ENCODE peak calls at places on chromosomes 4 and X, in six cellular contexts. B is K562, V is A549, W is GM12878, X is HepG2, F is SK-N-SH. I is an unnamed sample.

GRCh38 chr4:107122736-107123135 is 86.6 kb upstream of the DKK2 start:
- DNase-seq in B (no peak), V (no peak), W (no peak), X (no peak), F (no peak), I (no peak)

GRCh38 chr4:168710353-168710946 is 213.6 kb downstream of the PALLD start:
- DNase-seq in B (peak), V (peak), W (no peak), X (peak), F (peak), I (peak)

GRCh38 chrX:50073601-50074000 is 127.2 kb downstream of the AKAP4 start:
- DNase-seq in B (no peak), V (no peak), W (no peak), X (no peak), F (no peak), I (no peak)

GRCh38 chrX:96564595-96564994 is 120.0 kb upstream of the DIAPH2 start:
- DNase-seq in B (no peak), V (no peak), W (no peak), X (no peak), F (no peak), I (no peak)

GRCh38 chrX:56113785-56114436 is 118.2 kb upstream of the KLF8 start:
- DNase-seq in B (no peak), V (no peak), W (no peak), X (no peak), F (no peak), I (no peak)

GRCh38 chrX:41245641-41246040 is 88.3 kb upstream of the DDX3X start:
- DNase-seq in B (no peak), V (no peak), W (no peak), X (no peak), F (no peak), I (no peak)

GRCh38 chr4:103445377-103445776 is 247.2 kb upstream of the CENPE start:
- DNase-seq in B (no peak), V (no peak), W (no peak), X (no peak), F (no peak), I (no peak)

GRCh38 chr4:76585897-76586360 is 150.9 kb downstream of the SHROOM3 start:
- DNase-seq in B (peak), V (peak), W (no peak), X (peak), F (no peak), I (no peak)

GRCh38 chr4:101345271-101345595 is 2.1 kb downstream of the PPP3CA start:
- DNase-seq in B (peak), V (no peak), W (no peak), X (no peak), F (peak), I (peak)

GRCh38 chr4:2934077-2934812 is 29.0 kb downstream of the NOP14 start:
- DNase-seq in B (peak), V (peak), W (no peak), X (no peak), F (no peak), I (peak)

GRCh38 chrX:75155454-75155829 is 641 bp downstream of the ABCB7 start:
- DNase-seq in B (peak), V (no peak), W (no peak), X (no peak), F (peak), I (peak)

DNA sequence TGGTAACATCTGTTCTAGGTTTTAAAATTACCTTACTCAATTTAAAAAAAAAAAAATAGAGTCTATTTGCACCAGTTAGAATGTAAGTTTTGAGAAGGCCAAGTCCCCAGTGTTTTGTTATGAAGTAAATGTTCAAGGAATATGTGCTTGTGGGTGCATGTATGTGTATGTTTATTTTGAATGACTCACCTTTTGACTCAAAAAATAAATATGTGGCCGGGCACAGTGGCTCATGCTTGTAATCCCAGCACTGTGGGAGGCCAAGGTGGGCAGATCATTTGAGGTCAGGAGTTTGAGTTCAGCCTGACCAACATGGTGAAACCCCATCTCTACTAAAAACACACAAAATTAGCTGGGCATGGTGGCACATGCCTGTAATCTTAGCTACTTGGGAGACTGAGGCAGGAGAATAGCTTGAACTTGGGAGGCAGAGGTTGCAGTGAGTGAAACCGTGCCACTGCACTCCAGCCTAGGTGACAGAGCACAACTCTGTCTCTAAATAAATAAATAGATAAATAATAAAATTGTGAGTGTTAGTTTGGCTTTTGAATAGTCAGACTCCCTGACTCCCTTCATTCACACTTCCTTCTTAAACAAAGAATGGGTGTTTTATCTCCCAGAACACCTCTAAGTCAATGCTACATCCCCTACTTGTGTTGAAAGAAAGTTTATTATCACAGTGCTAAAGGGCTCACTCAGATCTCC is 511.3 kb upstream of the PCDH7 start:
- DNase-seq in B (no peak), V (no peak), W (no peak), X (no peak), F (no peak), I (peak)
- TF ChIP-seq SMC3 in B (no peak), V (no peak), W (no peak), X (no peak), F (no peak), I (no peak)

GRCh38 chrX:129961180-129962083 is 21.0 kb upstream of the BCORL1 start:
- DNase-seq in B (peak), V (peak), W (peak), X (peak), F (no peak), I (no peak)
- TF ChIP-seq SMC3 in B (no peak), V (no peak), W (no peak), X (no peak), F (no peak), I (no peak)

GRCh38 chr4:27364509-27364908 is 503.9 kb downstream of the STIM2 start:
- DNase-seq in B (no peak), V (no peak), W (no peak), X (no peak), F (no peak), I (no peak)

GRCh38 chr4:27366424-27366823 is 505.8 kb downstream of the STIM2 start:
- DNase-seq in B (no peak), V (no peak), W (no peak), X (no peak), F (no peak), I (no peak)

GRCh38 chr4:27368781-27369180 is 508.1 kb downstream of the STIM2 start:
- DNase-seq in B (no peak), V (no peak), W (no peak), X (no peak), F (no peak), I (no peak)
- TF ChIP-seq SMC3 in B (no peak), V (no peak), W (no peak), X (no peak), F (no peak), I (no peak)

GRCh38 chrX:119688856-119689455 is 4.0 kb downstream of the SEPTIN6 start:
- DNase-seq in B (no peak), V (no peak), W (no peak), X (no peak), F (no peak), I (no peak)

GRCh38 chrX:119692241-119693031 is 532 bp downstream of the SEPTIN6 start:
- DNase-seq in B (peak), V (peak), W (no peak), X (no peak), F (peak), I (peak)

GRCh38 chrX:119693032-119693995 is at the start of gene SEPTIN6:
- DNase-seq in B (peak), V (peak), W (no peak), X (peak), F (peak), I (peak)

GRCh38 chrX:119693996-119694451 is 1.1 kb upstream of the SEPTIN6 start:
- DNase-seq in B (no peak), V (no peak), W (no peak), X (no peak), F (peak), I (no peak)

DNA sequence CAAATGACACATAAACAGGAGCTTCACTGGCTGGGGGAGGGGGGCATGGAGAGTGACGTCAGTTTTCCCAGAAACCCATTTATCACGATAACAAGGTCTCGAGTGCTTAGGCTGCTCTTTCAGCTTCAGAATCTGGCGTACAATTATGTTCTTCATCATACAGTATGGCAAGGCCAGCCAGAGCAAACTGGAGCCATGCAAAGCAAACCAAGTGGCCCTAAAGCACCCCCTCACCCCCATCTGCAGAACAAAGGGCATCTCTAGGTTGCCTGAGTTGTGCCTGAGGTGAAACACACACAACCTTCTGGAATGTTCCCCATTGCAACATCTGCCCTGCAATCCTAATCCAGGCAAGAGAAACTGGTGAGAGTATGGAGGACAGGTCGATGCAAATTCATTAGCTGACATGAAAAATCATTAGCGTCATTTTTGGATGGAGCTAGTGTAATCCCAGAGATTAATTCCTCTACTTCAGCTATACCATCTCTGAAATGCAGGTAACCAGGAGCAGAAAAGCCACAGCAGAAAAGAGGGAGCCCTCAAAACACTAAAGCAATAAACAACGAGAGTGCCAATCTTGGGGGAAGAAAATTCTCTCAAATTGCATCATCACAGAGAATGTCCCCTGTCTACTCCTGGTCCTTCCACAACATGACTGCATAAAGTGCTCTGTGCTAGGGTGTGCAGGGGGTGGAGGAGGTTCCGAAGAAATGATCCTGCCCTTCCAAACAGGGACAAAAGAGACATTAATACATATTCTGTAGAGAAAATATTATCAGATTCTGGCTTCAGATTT is 1.8 kb downstream of the SEPTIN6 start:
- DNase-seq in B (peak), V (no peak), W (no peak), X (no peak), F (peak), I (peak)
- TF ChIP-seq SMC3 in B (no peak), V (no peak), W (peak), X (no peak), F (no peak), I (no peak)

GRCh38 chr4:79284893-79285292 is 41.0 kb downstream of the NAA11 start:
- DNase-seq in B (no peak), V (no peak), W (no peak), X (no peak), F (no peak), I (no peak)

DNA sequence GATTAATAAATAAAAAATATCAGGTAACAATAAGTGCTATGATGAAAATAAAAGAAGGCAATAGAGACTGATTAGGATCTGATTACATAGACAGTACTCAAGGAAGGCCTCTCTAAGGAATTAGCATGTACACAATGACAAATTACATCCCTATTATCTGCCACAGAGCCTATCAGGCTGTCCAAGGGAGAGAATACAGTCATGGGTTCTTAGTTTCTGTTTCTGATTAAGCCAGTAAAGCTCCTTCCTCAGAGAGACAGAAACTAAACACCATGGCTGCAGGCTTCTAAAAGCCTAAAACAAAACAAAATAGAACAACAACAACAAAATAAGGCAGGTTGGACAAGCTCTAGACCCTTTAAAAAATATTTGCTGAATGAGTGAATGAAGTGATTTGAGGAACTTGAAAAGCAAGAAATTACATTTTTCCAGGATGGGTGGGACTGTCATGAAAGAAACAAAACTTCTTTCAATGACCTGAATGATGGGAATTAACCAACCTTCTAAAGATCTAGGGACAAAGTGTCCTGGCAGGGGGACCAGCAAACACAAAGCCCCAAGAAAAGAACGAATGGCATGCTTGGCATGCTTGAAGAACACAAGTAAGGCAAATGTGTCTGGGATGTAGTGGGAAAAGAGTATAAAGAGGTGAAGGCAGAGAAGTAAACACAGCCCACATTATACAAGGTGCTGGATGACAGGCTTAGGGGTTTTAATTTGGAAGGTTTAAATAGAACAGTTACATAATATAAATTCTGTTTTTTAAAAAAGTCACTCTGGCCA is 44.1 kb downstream of the NAA11 start:
- DNase-seq in B (no peak), V (no peak), W (no peak), X (no peak), F (peak), I (no peak)
- TF ChIP-seq SMC3 in B (no peak), V (no peak), W (no peak), X (no peak), F (no peak), I (no peak)

DNA sequence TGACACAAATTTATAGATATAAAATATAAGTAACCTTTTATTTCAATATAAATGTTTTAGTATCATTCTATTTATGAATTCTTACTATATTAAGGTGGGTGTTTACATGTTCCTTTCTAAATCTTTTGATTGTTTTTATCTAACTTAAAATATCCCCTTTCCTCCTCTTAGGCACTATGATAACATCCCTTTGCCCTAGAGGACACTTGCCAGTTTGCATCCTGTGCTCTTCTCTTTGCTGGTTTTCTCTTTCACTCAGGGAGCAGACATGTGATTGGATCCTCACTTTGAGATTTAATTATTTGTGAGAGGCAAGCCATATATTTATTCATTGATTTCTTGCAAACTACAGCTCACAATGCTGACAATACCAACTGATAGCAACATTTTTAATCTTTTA is 16.2 kb downstream of the LRIT3 start:
- DNase-seq in B (no peak), V (no peak), W (no peak), X (no peak), F (no peak), I (no peak)
- TF ChIP-seq SMC3 in B (no peak), V (no peak), W (no peak), X (no peak), F (no peak), I (no peak)

DNA sequence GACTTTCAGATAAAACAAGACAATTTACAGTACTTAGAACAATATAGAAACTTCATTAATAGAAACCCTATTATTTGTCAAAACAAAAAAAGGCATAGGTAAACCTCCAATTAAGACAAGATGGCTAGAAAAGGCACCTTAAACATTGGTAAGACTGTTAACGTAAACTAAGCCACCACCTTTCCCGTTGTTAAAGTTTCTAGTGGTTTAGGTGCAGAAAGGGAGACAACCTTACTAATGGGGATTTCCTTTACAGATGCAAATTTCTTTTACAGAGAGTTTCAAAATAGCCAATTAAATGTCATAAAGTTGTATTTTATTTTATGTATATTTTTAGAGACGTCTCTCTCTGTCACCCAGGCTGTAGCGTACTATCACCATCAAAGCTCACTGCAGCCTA is 7.5 kb upstream of the NXF3 start:
- DNase-seq in B (no peak), V (no peak), W (no peak), X (no peak), F (no peak), I (no peak)
- TF ChIP-seq SMC3 in B (no peak), V (no peak), W (no peak), X (no peak), F (no peak), I (no peak)

DNA sequence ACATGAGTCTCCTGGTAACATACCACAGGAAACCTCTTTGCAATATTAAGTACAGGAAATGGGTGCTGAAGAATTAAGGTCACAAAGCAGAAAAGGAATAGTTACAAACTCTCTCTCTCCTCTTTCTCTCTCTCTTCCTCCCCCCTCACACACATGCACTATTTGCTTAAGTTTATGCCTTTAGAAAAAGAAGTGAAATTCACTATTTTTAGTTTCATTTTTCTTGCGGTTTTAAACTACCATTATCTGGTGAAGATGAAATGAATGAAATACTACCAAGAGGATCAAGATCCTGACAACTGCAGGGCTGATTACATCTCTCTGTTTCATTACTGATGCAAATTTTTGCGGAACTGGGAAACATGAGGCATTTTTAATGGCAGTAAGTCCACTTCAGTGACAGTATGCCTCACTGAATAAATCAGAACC is 64.3 kb upstream of the FTHL17 start:
- DNase-seq in B (no peak), V (no peak), W (peak), X (no peak), F (no peak), I (no peak)
- TF ChIP-seq SMC3 in B (no peak), V (no peak), W (no peak), X (no peak), F (no peak), I (no peak)

GRCh38 chr4:139957986-139958737 is 195.8 kb downstream of the MAML3 start:
- DNase-seq in B (no peak), V (no peak), W (no peak), X (no peak), F (no peak), I (no peak)

GRCh38 chr4:139958738-139959096 is 195.3 kb downstream of the MAML3 start:
- DNase-seq in B (no peak), V (no peak), W (no peak), X (no peak), F (no peak), I (no peak)

GRCh38 chr4:139957108-139957464 is 196.9 kb downstream of the MAML3 start:
- DNase-seq in B (no peak), V (no peak), W (no peak), X (no peak), F (no peak), I (no peak)

GRCh38 chr4:139961344-139961948 is 192.5 kb downstream of the MAML3 start:
- DNase-seq in B (no peak), V (no peak), W (no peak), X (no peak), F (no peak), I (no peak)

DNA sequence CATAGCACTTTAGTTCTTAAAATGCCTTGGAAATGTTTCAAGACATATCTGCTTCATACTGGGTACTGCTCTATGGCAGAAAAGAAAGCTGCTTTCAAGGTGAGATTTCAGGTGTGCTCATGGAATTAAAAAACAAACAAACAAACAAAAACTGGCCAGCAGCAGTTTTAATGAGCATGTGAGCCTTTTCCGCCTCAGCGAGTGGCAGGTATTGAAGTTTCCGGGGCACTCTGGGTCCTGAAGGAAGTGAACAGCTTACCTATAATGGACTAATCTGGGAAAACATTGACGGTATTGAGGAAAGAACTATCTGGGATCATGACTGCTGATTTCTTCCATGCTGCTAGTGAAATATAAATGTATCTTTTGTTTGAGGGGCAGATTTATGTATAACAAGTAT is 194.6 kb downstream of the MAML3 start:
- DNase-seq in B (no peak), V (no peak), W (no peak), X (no peak), F (no peak), I (no peak)
- TF ChIP-seq SMC3 in B (no peak), V (no peak), W (no peak), X (no peak), F (no peak), I (no peak)

GRCh38 chr4:109303141-109303499 is 662 bp upstream of the COL25A1 start:
- DNase-seq in B (no peak), V (no peak), W (no peak), X (no peak), F (no peak), I (no peak)
- TF ChIP-seq SMC3 in B (no peak), V (no peak), W (no peak), X (no peak), F (no peak), I (no peak)